ENCODE peak calls at places on chromosomes 12 and 14, in ten cellular contexts. One of them, this sample, is unnamed.

GRCh38 chr14:94536836-94537235 is 24.4 kb upstream of the SERPINA4 start:
- DNase-seq in Calu3: no peak
- DNase-seq in heart left ventricle: no peak
- DNase-seq in fibroblast of the aortic adventitia: no peak
- DNase-seq in GM20000: no peak
- DNase-seq in astrocyte of the cerebellum: no peak
- DNase-seq in HFFc6: no peak
- DNase-seq in mammary epithelial cell: peak; percentile 40
- DNase-seq in AG04450: no peak
- DNase-seq in BE2C: no peak
- DNase-seq in this sample: no peak

GRCh38 chr12:92649511-92650227 is 53.1 kb upstream of the PLEKHG7 start:
- DNase-seq in Calu3: peak; percentile 78
- DNase-seq in BE2C: peak; percentile 72
- DNase-seq in fibroblast of the aortic adventitia: peak; percentile 89
- DNase-seq in heart left ventricle: no peak
- DNase-seq in HFFc6: peak; percentile 79
- DNase-seq in mammary epithelial cell: peak; percentile 82
- DNase-seq in GM20000: peak; percentile 70
- DNase-seq in AG04450: peak; percentile 76
- DNase-seq in astrocyte of the cerebellum: peak; percentile 65
- DNase-seq in this sample: no peak

GRCh38 chr12:102026728-102027127 is 35.1 kb downstream of the WASHC3 start:
- DNase-seq in astrocyte of the cerebellum: no peak
- DNase-seq in GM20000: no peak
- DNase-seq in AG04450: no peak
- DNase-seq in HFFc6: no peak
- DNase-seq in Calu3: no peak
- DNase-seq in fibroblast of the aortic adventitia: no peak
- DNase-seq in BE2C: no peak
- DNase-seq in heart left ventricle: no peak
- DNase-seq in mammary epithelial cell: no peak
- DNase-seq in this sample: no peak

GRCh38 chr14:93832076-93832475 is 43.8 kb upstream of the PRIMA1 start:
- DNase-seq in HFFc6: no peak
- DNase-seq in fibroblast of the aortic adventitia: no peak
- DNase-seq in Calu3: no peak
- DNase-seq in AG04450: no peak
- DNase-seq in GM20000: no peak
- DNase-seq in BE2C: peak; percentile 47
- DNase-seq in astrocyte of the cerebellum: no peak
- DNase-seq in heart left ventricle: no peak
- DNase-seq in mammary epithelial cell: no peak
- DNase-seq in this sample: no peak

GRCh38 chr12:131092911-131093901 is 139.5 kb downstream of the ADGRD1 start:
- DNase-seq in Calu3: no peak
- DNase-seq in fibroblast of the aortic adventitia: no peak
- DNase-seq in astrocyte of the cerebellum: peak; percentile 4
- DNase-seq in mammary epithelial cell: peak; percentile 1
- DNase-seq in AG04450: no peak
- DNase-seq in BE2C: peak; percentile 6
- DNase-seq in HFFc6: no peak
- DNase-seq in GM20000: peak; percentile 68
- DNase-seq in heart left ventricle: peak; percentile 41
- DNase-seq in this sample: no peak

GRCh38 chr12:42859612-42860011 is 270.1 kb upstream of the PRICKLE1 start:
- DNase-seq in Calu3: no peak
- DNase-seq in mammary epithelial cell: no peak
- DNase-seq in BE2C: no peak
- DNase-seq in GM20000: no peak
- DNase-seq in AG04450: no peak
- DNase-seq in HFFc6: no peak
- DNase-seq in fibroblast of the aortic adventitia: peak; percentile 4
- DNase-seq in heart left ventricle: no peak
- DNase-seq in astrocyte of the cerebellum: no peak
- DNase-seq in this sample: no peak

GRCh38 chr14:60651936-60652673 is 2.8 kb upstream of the SIX1 start:
- DNase-seq in HFFc6: no peak
- DNase-seq in AG04450: no peak
- DNase-seq in Calu3: peak; percentile 42
- DNase-seq in BE2C: no peak
- DNase-seq in astrocyte of the cerebellum: no peak
- DNase-seq in heart left ventricle: no peak
- DNase-seq in GM20000: peak; percentile 32
- DNase-seq in mammary epithelial cell: no peak
- DNase-seq in fibroblast of the aortic adventitia: no peak
- DNase-seq in this sample: peak; percentile 52

GRCh38 chr14:87994974-87995373 is 2.0 kb upstream of the GALC start:
- DNase-seq in mammary epithelial cell: no peak
- DNase-seq in Calu3: no peak
- DNase-seq in GM20000: peak; percentile 56
- DNase-seq in AG04450: no peak
- DNase-seq in heart left ventricle: no peak
- DNase-seq in fibroblast of the aortic adventitia: no peak
- DNase-seq in astrocyte of the cerebellum: no peak
- DNase-seq in BE2C: no peak
- DNase-seq in HFFc6: no peak
- DNase-seq in this sample: no peak

GRCh38 chr14:91354979-91355685 is 62.5 kb downstream of the CCDC88C start:
- DNase-seq in AG04450: no peak
- DNase-seq in heart left ventricle: no peak
- DNase-seq in mammary epithelial cell: no peak
- DNase-seq in HFFc6: no peak
- DNase-seq in BE2C: peak; percentile 34
- DNase-seq in GM20000: no peak
- DNase-seq in astrocyte of the cerebellum: no peak
- DNase-seq in Calu3: no peak
- DNase-seq in fibroblast of the aortic adventitia: no peak
- DNase-seq in this sample: no peak

GRCh38 chr12:1797991-1798733 is 22.2 kb upstream of the LRTM2 start:
- DNase-seq in heart left ventricle: peak; percentile 55
- DNase-seq in astrocyte of the cerebellum: no peak
- DNase-seq in GM20000: peak; percentile 3
- DNase-seq in AG04450: no peak
- DNase-seq in HFFc6: no peak
- DNase-seq in Calu3: no peak
- DNase-seq in fibroblast of the aortic adventitia: no peak
- DNase-seq in mammary epithelial cell: no peak
- DNase-seq in BE2C: no peak
- DNase-seq in this sample: no peak

GRCh38 chr14:100159107-100159864 is at the start of gene DEGS2:
- DNase-seq in mammary epithelial cell: no peak
- DNase-seq in heart left ventricle: no peak
- DNase-seq in HFFc6: no peak
- DNase-seq in AG04450: no peak
- DNase-seq in fibroblast of the aortic adventitia: no peak
- DNase-seq in BE2C: no peak
- DNase-seq in GM20000: peak; percentile 92
- DNase-seq in astrocyte of the cerebellum: no peak
- DNase-seq in Calu3: peak; percentile 59
- DNase-seq in this sample: peak; percentile 66

GRCh38 chr14:50658203-50658602 is 9.9 kb downstream of the SAV1 start:
- DNase-seq in GM20000: no peak
- DNase-seq in astrocyte of the cerebellum: peak; percentile 65
- DNase-seq in mammary epithelial cell: no peak
- DNase-seq in BE2C: no peak
- DNase-seq in HFFc6: peak; percentile 53
- DNase-seq in Calu3: no peak
- DNase-seq in fibroblast of the aortic adventitia: peak; percentile 84
- DNase-seq in heart left ventricle: no peak
- DNase-seq in AG04450: no peak
- DNase-seq in this sample: no peak

GRCh38 chr12:19833775-19834501 is 394.6 kb downstream of the AEBP2 start:
- DNase-seq in GM20000: no peak
- DNase-seq in Calu3: no peak
- DNase-seq in heart left ventricle: no peak
- DNase-seq in fibroblast of the aortic adventitia: peak; percentile 96
- DNase-seq in HFFc6: no peak
- DNase-seq in AG04450: no peak
- DNase-seq in mammary epithelial cell: peak; percentile 52
- DNase-seq in astrocyte of the cerebellum: no peak
- DNase-seq in BE2C: no peak
- DNase-seq in this sample: no peak

GRCh38 chr14:79442776-79443175 is 768.5 kb downstream of the DIO2 start:
- DNase-seq in AG04450: no peak
- DNase-seq in fibroblast of the aortic adventitia: no peak
- DNase-seq in astrocyte of the cerebellum: no peak
- DNase-seq in HFFc6: no peak
- DNase-seq in Calu3: no peak
- DNase-seq in mammary epithelial cell: no peak
- DNase-seq in heart left ventricle: no peak
- DNase-seq in GM20000: no peak
- DNase-seq in BE2C: no peak
- DNase-seq in this sample: no peak

GRCh38 chr12:107311682-107312081 is 218.3 kb upstream of the CRY1 start:
- DNase-seq in HFFc6: no peak
- DNase-seq in fibroblast of the aortic adventitia: no peak
- DNase-seq in AG04450: no peak
- DNase-seq in Calu3: no peak
- DNase-seq in heart left ventricle: no peak
- DNase-seq in mammary epithelial cell: no peak
- DNase-seq in BE2C: no peak
- DNase-seq in GM20000: no peak
- DNase-seq in astrocyte of the cerebellum: no peak
- DNase-seq in this sample: no peak

GRCh38 chr12:116595186-116595585 is 36.0 kb downstream of the MAP1LC3B2 start:
- DNase-seq in heart left ventricle: no peak
- DNase-seq in HFFc6: no peak
- DNase-seq in GM20000: no peak
- DNase-seq in mammary epithelial cell: no peak
- DNase-seq in Calu3: no peak
- DNase-seq in BE2C: no peak
- DNase-seq in AG04450: no peak
- DNase-seq in fibroblast of the aortic adventitia: peak; percentile 83
- DNase-seq in astrocyte of the cerebellum: peak; percentile 28
- DNase-seq in this sample: no peak

DNA sequence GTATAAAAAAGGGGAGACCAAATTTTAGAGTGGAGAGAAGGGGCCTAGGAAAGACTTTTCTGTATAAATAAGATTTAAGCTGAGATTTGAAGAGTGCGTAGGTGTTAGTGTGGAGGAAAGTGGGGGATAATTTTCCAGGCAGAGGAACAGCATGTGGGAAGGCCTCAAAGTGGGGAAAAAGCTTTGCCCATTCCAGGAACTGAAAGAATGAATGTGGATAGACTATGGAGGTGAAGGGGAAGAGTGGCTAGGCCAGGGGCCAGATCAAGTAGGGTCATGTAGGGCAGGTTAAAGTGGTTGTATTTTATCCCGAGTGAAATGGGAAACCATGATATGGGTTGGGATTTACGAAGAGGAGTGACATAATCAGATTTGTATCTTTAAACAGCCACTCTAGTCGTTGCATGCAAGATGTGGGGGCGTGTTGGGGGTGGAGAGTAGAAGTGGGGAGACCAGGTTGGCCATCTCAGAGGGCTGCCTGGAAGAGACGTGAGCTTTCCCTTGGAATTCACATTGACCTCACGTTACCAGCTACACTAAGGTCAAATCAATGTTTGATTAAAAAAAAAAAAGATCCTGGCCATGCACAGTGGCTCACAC is 3.3 kb downstream of the ZNF664 start:
- DNase-seq in fibroblast of the aortic adventitia: no peak
- DNase-seq in BE2C: no peak
- DNase-seq in AG04450: no peak
- DNase-seq in heart left ventricle: no peak
- DNase-seq in HFFc6: no peak
- DNase-seq in Calu3: no peak
- DNase-seq in GM20000: no peak
- DNase-seq in astrocyte of the cerebellum: no peak
- DNase-seq in mammary epithelial cell: no peak
- DNase-seq in this sample: no peak
- TF ChIP-seq CTCF in fibroblast of the aortic adventitia: no peak
- TF ChIP-seq CTCF in BE2C: no peak
- TF ChIP-seq CTCF in AG04450: no peak
- TF ChIP-seq CTCF in heart left ventricle: no peak
- TF ChIP-seq CTCF in HFFc6: no peak
- TF ChIP-seq CTCF in Calu3: no peak
- TF ChIP-seq CTCF in GM20000: no peak
- TF ChIP-seq CTCF in astrocyte of the cerebellum: no peak
- TF ChIP-seq CTCF in mammary epithelial cell: no peak
- TF ChIP-seq CTCF in this sample: no peak

GRCh38 chr14:97978336-97978735 is 1181.2 kb downstream of the VRK1 start:
- DNase-seq in Calu3: peak; percentile 46
- DNase-seq in astrocyte of the cerebellum: peak; percentile 50
- DNase-seq in HFFc6: peak; percentile 28
- DNase-seq in AG04450: no peak
- DNase-seq in GM20000: no peak
- DNase-seq in BE2C: peak; percentile 79
- DNase-seq in heart left ventricle: peak; percentile 82
- DNase-seq in mammary epithelial cell: peak; percentile 70
- DNase-seq in fibroblast of the aortic adventitia: peak; percentile 49
- DNase-seq in this sample: peak; percentile 72
- TF ChIP-seq CTCF in Calu3: no peak
- TF ChIP-seq CTCF in astrocyte of the cerebellum: peak; percentile 43
- TF ChIP-seq CTCF in HFFc6: peak; percentile 36
- TF ChIP-seq CTCF in AG04450: no peak
- TF ChIP-seq CTCF in GM20000: no peak
- TF ChIP-seq CTCF in BE2C: peak; percentile 49
- TF ChIP-seq CTCF in heart left ventricle: peak; percentile 48
- TF ChIP-seq CTCF in mammary epithelial cell: peak; percentile 67
- TF ChIP-seq CTCF in fibroblast of the aortic adventitia: peak; percentile 16
- TF ChIP-seq CTCF in this sample: no peak

DNA sequence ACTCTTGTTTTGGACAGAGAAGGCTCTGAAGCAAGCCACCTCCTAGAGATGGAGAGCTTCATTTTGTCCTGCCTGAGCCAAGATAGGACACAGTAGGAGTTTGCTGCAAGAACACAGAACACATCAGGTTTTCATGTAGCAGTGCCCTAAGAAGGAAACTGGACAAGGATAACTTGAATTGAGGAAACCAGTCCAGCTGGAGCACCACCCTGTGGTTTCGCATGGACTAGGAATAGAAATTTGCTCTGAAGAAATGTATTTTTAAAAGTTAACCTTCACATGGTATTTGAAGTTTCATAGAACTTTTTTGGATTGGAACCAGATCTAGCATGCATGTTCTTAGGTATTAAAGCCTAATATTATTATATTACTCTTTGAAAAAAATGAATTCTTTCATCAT is 68.8 kb downstream of the RERG start:
- DNase-seq in Calu3: no peak
- DNase-seq in astrocyte of the cerebellum: no peak
- DNase-seq in HFFc6: no peak
- DNase-seq in heart left ventricle: no peak
- DNase-seq in BE2C: no peak
- DNase-seq in GM20000: no peak
- DNase-seq in AG04450: no peak
- DNase-seq in fibroblast of the aortic adventitia: peak; percentile 22
- DNase-seq in mammary epithelial cell: no peak
- DNase-seq in this sample: no peak
- TF ChIP-seq CTCF in Calu3: no peak
- TF ChIP-seq CTCF in astrocyte of the cerebellum: peak; percentile 50
- TF ChIP-seq CTCF in HFFc6: no peak
- TF ChIP-seq CTCF in heart left ventricle: peak; percentile 42
- TF ChIP-seq CTCF in BE2C: peak; percentile 55
- TF ChIP-seq CTCF in GM20000: no peak
- TF ChIP-seq CTCF in AG04450: peak; percentile 26
- TF ChIP-seq CTCF in fibroblast of the aortic adventitia: peak; percentile 52
- TF ChIP-seq CTCF in mammary epithelial cell: peak; percentile 36
- TF ChIP-seq CTCF in this sample: no peak

DNA sequence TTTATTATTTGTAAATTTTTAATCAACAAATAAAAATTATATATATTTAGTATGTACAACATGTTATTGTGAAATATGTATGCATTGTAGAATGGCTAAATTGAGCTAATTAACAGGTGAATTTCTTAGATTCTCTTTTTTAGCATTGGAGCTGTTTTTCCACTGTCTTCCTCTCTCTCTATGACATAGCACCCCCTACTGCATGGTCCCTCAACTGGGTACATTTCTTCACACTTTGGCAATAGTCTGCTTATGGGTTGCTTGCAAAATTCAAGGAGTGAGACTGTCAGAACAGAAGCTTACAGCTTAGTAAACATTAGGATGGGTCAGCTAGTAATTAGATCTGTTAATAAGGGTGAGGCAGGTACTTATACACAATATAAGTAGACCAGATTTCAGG is 658.5 kb upstream of the MGAT4C start:
- DNase-seq in BE2C: peak; percentile 30
- DNase-seq in mammary epithelial cell: peak; percentile 32
- DNase-seq in fibroblast of the aortic adventitia: peak; percentile 78
- DNase-seq in Calu3: peak; percentile 56
- DNase-seq in heart left ventricle: no peak
- DNase-seq in HFFc6: peak; percentile 1
- DNase-seq in astrocyte of the cerebellum: peak; percentile 31
- DNase-seq in AG04450: peak; percentile 24
- DNase-seq in GM20000: peak; percentile 9
- DNase-seq in this sample: no peak
- TF ChIP-seq CTCF in BE2C: peak; percentile 85
- TF ChIP-seq CTCF in mammary epithelial cell: peak; percentile 74
- TF ChIP-seq CTCF in fibroblast of the aortic adventitia: peak; percentile 76
- TF ChIP-seq CTCF in Calu3: peak; percentile 44
- TF ChIP-seq CTCF in heart left ventricle: peak; percentile 46
- TF ChIP-seq CTCF in HFFc6: peak; percentile 45
- TF ChIP-seq CTCF in astrocyte of the cerebellum: peak; percentile 73
- TF ChIP-seq CTCF in AG04450: peak; percentile 87
- TF ChIP-seq CTCF in GM20000: no peak
- TF ChIP-seq CTCF in this sample: no peak